ENCODE peak calls at places on chromosomes 11 and 22, in seven cellular contexts. One of them, this sample, is unnamed.

GRCh38 chr11:9533053-9533452 is 40.4 kb upstream of the WEE1 start:
- DNase-seq in tibial nerve: no peak
- DNase-seq in body of pancreas: no peak
- DNase-seq in suprapubic skin: no peak
- DNase-seq in prostate gland: peak; percentile 35
- DNase-seq in HCT116: no peak
- DNase-seq in ovary: no peak
- DNase-seq in this sample: no peak

GRCh38 chr11:84536456-84536855 is 1090.7 kb downstream of the DLG2 start:
- DNase-seq in prostate gland: no peak
- DNase-seq in HCT116: no peak
- DNase-seq in tibial nerve: no peak
- DNase-seq in suprapubic skin: no peak
- DNase-seq in ovary: no peak
- DNase-seq in body of pancreas: no peak
- DNase-seq in this sample: no peak

GRCh38 chr11:133901316-133901715 is 55.5 kb downstream of the IGSF9B start:
- DNase-seq in HCT116: no peak
- DNase-seq in body of pancreas: no peak
- DNase-seq in prostate gland: no peak
- DNase-seq in suprapubic skin: peak; percentile 39
- DNase-seq in ovary: no peak
- DNase-seq in tibial nerve: no peak
- DNase-seq in this sample: no peak

GRCh38 chr11:16309226-16309625 is 47.1 kb downstream of the SOX6 start:
- DNase-seq in tibial nerve: no peak
- DNase-seq in HCT116: no peak
- DNase-seq in prostate gland: no peak
- DNase-seq in suprapubic skin: no peak
- DNase-seq in body of pancreas: no peak
- DNase-seq in ovary: no peak
- DNase-seq in this sample: no peak

GRCh38 chr22:26285632-26286031 is 116.4 kb downstream of the SEZ6L start:
- DNase-seq in prostate gland: no peak
- DNase-seq in HCT116: no peak
- DNase-seq in suprapubic skin: no peak
- DNase-seq in ovary: no peak
- DNase-seq in body of pancreas: no peak
- DNase-seq in tibial nerve: no peak
- DNase-seq in this sample: no peak

GRCh38 chr11:78615724-78616123 is 41.1 kb upstream of the NARS2 start:
- DNase-seq in HCT116: no peak
- DNase-seq in tibial nerve: no peak
- DNase-seq in suprapubic skin: no peak
- DNase-seq in body of pancreas: no peak
- DNase-seq in ovary: no peak
- DNase-seq in prostate gland: no peak
- DNase-seq in this sample: no peak

GRCh38 chr11:83115551-83115950 is 41.4 kb upstream of the PCF11 start:
- DNase-seq in body of pancreas: no peak
- DNase-seq in HCT116: no peak
- DNase-seq in ovary: no peak
- DNase-seq in suprapubic skin: no peak
- DNase-seq in prostate gland: no peak
- DNase-seq in tibial nerve: no peak
- DNase-seq in this sample: no peak

GRCh38 chr11:2850366-2850765 is 35.2 kb downstream of the CDKN1C start:
- DNase-seq in prostate gland: no peak
- DNase-seq in ovary: no peak
- DNase-seq in tibial nerve: no peak
- DNase-seq in HCT116: no peak
- DNase-seq in body of pancreas: no peak
- DNase-seq in suprapubic skin: no peak
- DNase-seq in this sample: no peak

GRCh38 chr11:2942447-2942846 is 13.2 kb upstream of the PHLDA2 start:
- DNase-seq in ovary: no peak
- DNase-seq in tibial nerve: no peak
- DNase-seq in HCT116: no peak
- DNase-seq in body of pancreas: no peak
- DNase-seq in suprapubic skin: no peak
- DNase-seq in prostate gland: no peak
- DNase-seq in this sample: no peak

GRCh38 chr11:134667505-134667904 is 255.5 kb upstream of the B3GAT1 start:
- DNase-seq in prostate gland: no peak
- DNase-seq in ovary: no peak
- DNase-seq in suprapubic skin: no peak
- DNase-seq in tibial nerve: no peak
- DNase-seq in body of pancreas: no peak
- DNase-seq in HCT116: no peak
- DNase-seq in this sample: no peak

GRCh38 chr22:30989473-30989872 is 20.4 kb downstream of the TUG1 start:
- DNase-seq in ovary: no peak
- DNase-seq in body of pancreas: no peak
- DNase-seq in prostate gland: no peak
- DNase-seq in suprapubic skin: no peak
- DNase-seq in HCT116: no peak
- DNase-seq in tibial nerve: no peak
- DNase-seq in this sample: no peak

GRCh38 chr11:13278620-13279486 is 1.3 kb downstream of the BMAL1 start:
- DNase-seq in ovary: no peak
- DNase-seq in tibial nerve: no peak
- DNase-seq in body of pancreas: peak; percentile 29
- DNase-seq in prostate gland: no peak
- DNase-seq in HCT116: no peak
- DNase-seq in suprapubic skin: no peak
- DNase-seq in this sample: no peak

GRCh38 chr11:63920126-63920869 is 3.3 kb upstream of the RCOR2 start:
- DNase-seq in suprapubic skin: no peak
- DNase-seq in tibial nerve: no peak
- DNase-seq in ovary: peak; percentile 79
- DNase-seq in body of pancreas: peak; percentile 91
- DNase-seq in prostate gland: no peak
- DNase-seq in HCT116: no peak
- DNase-seq in this sample: peak; percentile 41
- H3K4me3 ChIP-seq in suprapubic skin: no peak overlapping the region
- H3K4me3 ChIP-seq in tibial nerve: no peak overlapping the region
- H3K4me3 ChIP-seq in ovary: no peak overlapping the region
- H3K4me3 ChIP-seq in body of pancreas: no peak overlapping the region
- H3K4me3 ChIP-seq in prostate gland: no peak overlapping the region
- H3K4me3 ChIP-seq in HCT116: peak overlapping the region; percentile 64
- H3K4me3 ChIP-seq in this sample: no peak overlapping the region

GRCh38 chr11:76781046-76781801 is 1.9 kb upstream of the TSKU start:
- DNase-seq in HCT116: no peak
- DNase-seq in ovary: no peak
- DNase-seq in prostate gland: no peak
- DNase-seq in suprapubic skin: no peak
- DNase-seq in body of pancreas: no peak
- DNase-seq in tibial nerve: no peak
- DNase-seq in this sample: no peak
- H3K27ac ChIP-seq in HCT116: no peak overlapping the region
- H3K27ac ChIP-seq in ovary: no peak overlapping the region
- H3K27ac ChIP-seq in prostate gland: peak overlapping the region; percentile 93
- H3K27ac ChIP-seq in suprapubic skin: peak overlapping the region; percentile 97
- H3K27ac ChIP-seq in body of pancreas: no peak overlapping the region
- H3K27ac ChIP-seq in tibial nerve: peak overlapping the region; percentile 92
- H3K27ac ChIP-seq in this sample: no peak overlapping the region

DNA sequence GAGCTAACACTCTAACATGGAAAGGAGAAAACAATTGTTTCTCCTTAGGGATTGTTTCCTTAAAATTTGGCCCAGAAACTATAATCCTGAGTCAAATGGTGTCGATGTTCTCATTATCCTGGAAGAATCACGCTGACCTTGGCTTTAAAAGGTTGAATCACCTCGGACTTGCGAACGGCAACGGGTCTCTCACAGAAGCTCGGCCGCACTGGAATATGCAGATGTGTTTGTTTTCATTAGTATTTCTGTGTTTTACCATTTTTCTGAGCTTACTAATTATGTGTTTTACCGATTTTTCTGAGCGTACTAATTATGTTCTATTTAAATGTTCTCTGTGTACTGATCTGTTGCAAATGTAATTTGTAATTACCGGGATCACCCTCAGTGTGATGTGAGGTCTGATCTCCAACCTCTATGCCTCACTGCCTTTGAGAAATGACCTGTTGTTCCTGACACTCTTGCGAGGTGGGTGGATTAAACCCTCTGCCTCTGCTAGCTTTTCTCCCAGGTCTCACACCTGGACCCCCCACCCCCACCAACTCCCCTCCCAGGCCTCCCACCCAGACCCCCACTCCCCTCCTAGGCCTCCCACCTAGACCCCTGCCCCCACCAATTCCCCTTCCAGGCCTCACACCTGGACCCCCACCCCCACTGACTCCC is 38.3 kb upstream of the BRSK2 start:
- DNase-seq in body of pancreas: no peak
- DNase-seq in suprapubic skin: no peak
- DNase-seq in ovary: no peak
- DNase-seq in HCT116: peak; percentile 69
- DNase-seq in prostate gland: no peak
- DNase-seq in tibial nerve: no peak
- DNase-seq in this sample: peak; percentile 2
- TF ChIP-seq POLR2A in body of pancreas: no peak
- TF ChIP-seq POLR2A in suprapubic skin: no peak
- TF ChIP-seq POLR2A in ovary: no peak
- TF ChIP-seq POLR2A in HCT116: peak; percentile 98
- TF ChIP-seq POLR2A in prostate gland: no peak
- TF ChIP-seq POLR2A in tibial nerve: no peak
- TF ChIP-seq POLR2A in this sample: no peak

DNA sequence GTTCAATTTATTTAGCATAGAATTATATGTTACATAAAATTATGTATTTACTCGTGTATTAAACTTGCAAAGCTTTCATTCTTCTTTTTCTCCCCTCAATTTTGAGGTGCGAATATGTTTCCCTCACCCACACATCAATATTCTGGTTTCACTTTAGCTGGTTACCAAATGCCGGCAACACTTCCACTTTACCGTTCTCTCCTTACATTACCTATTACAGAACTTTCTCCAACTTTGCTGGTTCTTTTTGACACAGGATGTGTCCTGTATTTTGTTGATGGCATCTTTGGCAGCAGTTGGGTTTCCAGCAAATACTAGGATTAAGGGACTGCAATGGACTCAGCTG is 84.9 kb downstream of the PRR5L start:
- DNase-seq in body of pancreas: no peak
- DNase-seq in ovary: no peak
- DNase-seq in HCT116: no peak
- DNase-seq in prostate gland: no peak
- DNase-seq in tibial nerve: no peak
- DNase-seq in suprapubic skin: no peak
- DNase-seq in this sample: no peak
- H3K4me3 ChIP-seq in body of pancreas: no peak overlapping the region
- H3K4me3 ChIP-seq in ovary: no peak overlapping the region
- H3K4me3 ChIP-seq in HCT116: no peak overlapping the region
- H3K4me3 ChIP-seq in prostate gland: no peak overlapping the region
- H3K4me3 ChIP-seq in tibial nerve: no peak overlapping the region
- H3K4me3 ChIP-seq in suprapubic skin: no peak overlapping the region
- H3K4me3 ChIP-seq in this sample: no peak overlapping the region

GRCh38 chr22:46175631-46176030 is 25.3 kb downstream of the PPARA start:
- DNase-seq in tibial nerve: no peak
- DNase-seq in body of pancreas: no peak
- DNase-seq in ovary: no peak
- DNase-seq in prostate gland: no peak
- DNase-seq in suprapubic skin: no peak
- DNase-seq in HCT116: no peak
- DNase-seq in this sample: no peak
- H3K27ac ChIP-seq in tibial nerve: no peak overlapping the region
- H3K27ac ChIP-seq in body of pancreas: no peak overlapping the region
- H3K27ac ChIP-seq in ovary: no peak overlapping the region
- H3K27ac ChIP-seq in prostate gland: no peak overlapping the region
- H3K27ac ChIP-seq in suprapubic skin: no peak overlapping the region
- H3K27ac ChIP-seq in HCT116: no peak overlapping the region
- H3K27ac ChIP-seq in this sample: no peak overlapping the region

This sample was measured in gastrocnemius medialis.